ENCODE peak calls at places on chromosomes 5 and 9, in four cellular contexts. One of them, this sample, is unnamed. For H3K4me1, the result is how much of the 10 kb centered on the place peaks cover.

GRCh38 chr9:88530051-88530450 is 4.9 kb upstream of the NXNL2 start:
- DNase-seq in body of pancreas: no peak
- DNase-seq in pancreas: no peak
- DNase-seq in Caco-2: no peak
- DNase-seq in this sample: no peak

GRCh38 chr9:128382261-128382660 is 11.1 kb downstream of the URM1 start:
- DNase-seq in body of pancreas: no peak
- DNase-seq in Caco-2: no peak
- DNase-seq in pancreas: no peak
- DNase-seq in this sample: no peak

GRCh38 chr5:102753889-102754498 is 1.1 kb upstream of the PAM start:
- DNase-seq in pancreas: no peak
- DNase-seq in Caco-2: no peak
- DNase-seq in body of pancreas: no peak
- DNase-seq in this sample: no peak

GRCh38 chr9:136303825-136304416 is at the start of gene CCDC187:
- DNase-seq in body of pancreas: no peak
- DNase-seq in pancreas: no peak
- DNase-seq in Caco-2: no peak
- DNase-seq in this sample: no peak

GRCh38 chr5:129384736-129385135 is 75.4 kb upstream of the ADAMTS19 start:
- DNase-seq in pancreas: no peak
- DNase-seq in Caco-2: no peak
- DNase-seq in body of pancreas: no peak
- DNase-seq in this sample: no peak

GRCh38 chr5:128092144-128092543 is 8.6 kb downstream of the SLC12A2 start:
- DNase-seq in pancreas: no peak
- DNase-seq in Caco-2: no peak
- DNase-seq in body of pancreas: no peak
- DNase-seq in this sample: no peak

GRCh38 chr9:80030801-80031200 is 459.0 kb downstream of the TLE4 start:
- DNase-seq in Caco-2: no peak
- DNase-seq in pancreas: no peak
- DNase-seq in body of pancreas: no peak
- DNase-seq in this sample: no peak

GRCh38 chr5:110865400-110866094 is 126.7 kb downstream of the SLC25A46 start:
- DNase-seq in body of pancreas: peak
- DNase-seq in Caco-2: peak
- DNase-seq in pancreas: no peak
- DNase-seq in this sample: no peak

GRCh38 chr9:80285325-80285724 is 713.6 kb downstream of the TLE4 start:
- DNase-seq in Caco-2: no peak
- DNase-seq in pancreas: no peak
- DNase-seq in body of pancreas: no peak
- DNase-seq in this sample: no peak

GRCh38 chr5:66987949-66988838 is 208.4 kb downstream of the CD180 start:
- DNase-seq in body of pancreas: no peak
- DNase-seq in pancreas: no peak
- DNase-seq in Caco-2: no peak
- DNase-seq in this sample: no peak

GRCh38 chr9:135590486-135591079 is 29.0 kb downstream of the PAEP start:
- DNase-seq in pancreas: no peak
- DNase-seq in body of pancreas: no peak
- DNase-seq in Caco-2: no peak
- DNase-seq in this sample: no peak

GRCh38 chr5:80973027-80973426 is 12.9 kb downstream of the RASGRF2 start:
- DNase-seq in Caco-2: no peak
- DNase-seq in body of pancreas: no peak
- DNase-seq in pancreas: no peak
- DNase-seq in this sample: no peak

GRCh38 chr5:59445741-59446140 is 447.8 kb downstream of the PDE4D start:
- DNase-seq in body of pancreas: no peak
- DNase-seq in pancreas: no peak
- DNase-seq in Caco-2: no peak
- DNase-seq in this sample: no peak

GRCh38 chr9:114205171-114206015 is 50.1 kb downstream of the COL27A1 start:
- DNase-seq in body of pancreas: no peak
- DNase-seq in pancreas: no peak
- DNase-seq in Caco-2: no peak
- DNase-seq in this sample: no peak

GRCh38 chr5:98605010-98605425 is 168.4 kb upstream of the RGMB start:
- DNase-seq in pancreas: no peak
- DNase-seq in Caco-2: no peak
- DNase-seq in body of pancreas: no peak
- DNase-seq in this sample: no peak

GRCh38 chr9:33318781-33319180 is 28.5 kb downstream of the NFX1 start:
- DNase-seq in body of pancreas: no peak
- DNase-seq in Caco-2: no peak
- DNase-seq in pancreas: no peak
- DNase-seq in this sample: no peak

GRCh38 chr9:70093944-70094343 is 50.3 kb downstream of the MAMDC2 start:
- DNase-seq in Caco-2: no peak
- DNase-seq in body of pancreas: no peak
- DNase-seq in pancreas: no peak
- DNase-seq in this sample: no peak

GRCh38 chr5:148697177-148697820 is 43.0 kb upstream of the HTR4 start:
- DNase-seq in Caco-2: no peak
- DNase-seq in body of pancreas: no peak
- DNase-seq in pancreas: no peak
- DNase-seq in this sample: no peak

GRCh38 chr9:121445986-121446385 is 53.7 kb downstream of the GGTA1 start:
- DNase-seq in body of pancreas: no peak
- DNase-seq in pancreas: no peak
- DNase-seq in Caco-2: no peak
- DNase-seq in this sample: no peak

GRCh38 chr9:106862946-106863740 is at the start of gene ZNF462:
- DNase-seq in body of pancreas: peak
- DNase-seq in pancreas: peak
- DNase-seq in Caco-2: peak
- DNase-seq in this sample: no peak

GRCh38 chr5:51378778-51379652 is 4.2 kb upstream of the ISL1 start:
- DNase-seq in Caco-2: no peak
- DNase-seq in body of pancreas: peak
- DNase-seq in pancreas: no peak
- DNase-seq in this sample: no peak

GRCh38 chr5:177537389-177538361 is 16.7 kb downstream of the FAM193B start:
- DNase-seq in body of pancreas: peak
- DNase-seq in Caco-2: peak
- DNase-seq in pancreas: peak
- DNase-seq in this sample: no peak

DNA sequence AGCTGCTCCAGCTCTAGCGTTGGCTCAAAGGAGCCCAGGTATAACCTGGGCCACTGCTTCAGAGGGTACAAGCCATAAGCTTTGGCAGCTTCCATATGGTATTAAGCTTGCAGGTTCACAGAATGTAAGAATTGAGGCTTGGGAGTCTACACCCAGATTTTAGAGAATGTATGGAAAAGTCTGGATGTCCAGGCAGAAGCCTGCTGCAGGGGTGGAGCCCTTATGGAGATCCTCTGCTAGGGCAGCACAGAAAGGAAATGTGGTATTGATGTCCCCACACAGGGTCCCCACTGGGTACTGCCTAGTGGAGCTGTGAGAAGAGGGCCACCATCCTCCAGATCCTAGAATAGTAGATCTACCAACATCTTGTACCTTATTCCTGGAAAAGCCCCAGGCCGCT is 626.9 kb downstream of the MAT2B start:
- DNase-seq in body of pancreas: no peak
- DNase-seq in pancreas: no peak
- DNase-seq in Caco-2: no peak
- DNase-seq in this sample: no peak
- H3K4me1 ChIP-seq in body of pancreas: under half
- H3K4me1 ChIP-seq in pancreas: under half
- H3K4me1 ChIP-seq in Caco-2: under half
- H3K4me1 ChIP-seq in this sample: under half

DNA sequence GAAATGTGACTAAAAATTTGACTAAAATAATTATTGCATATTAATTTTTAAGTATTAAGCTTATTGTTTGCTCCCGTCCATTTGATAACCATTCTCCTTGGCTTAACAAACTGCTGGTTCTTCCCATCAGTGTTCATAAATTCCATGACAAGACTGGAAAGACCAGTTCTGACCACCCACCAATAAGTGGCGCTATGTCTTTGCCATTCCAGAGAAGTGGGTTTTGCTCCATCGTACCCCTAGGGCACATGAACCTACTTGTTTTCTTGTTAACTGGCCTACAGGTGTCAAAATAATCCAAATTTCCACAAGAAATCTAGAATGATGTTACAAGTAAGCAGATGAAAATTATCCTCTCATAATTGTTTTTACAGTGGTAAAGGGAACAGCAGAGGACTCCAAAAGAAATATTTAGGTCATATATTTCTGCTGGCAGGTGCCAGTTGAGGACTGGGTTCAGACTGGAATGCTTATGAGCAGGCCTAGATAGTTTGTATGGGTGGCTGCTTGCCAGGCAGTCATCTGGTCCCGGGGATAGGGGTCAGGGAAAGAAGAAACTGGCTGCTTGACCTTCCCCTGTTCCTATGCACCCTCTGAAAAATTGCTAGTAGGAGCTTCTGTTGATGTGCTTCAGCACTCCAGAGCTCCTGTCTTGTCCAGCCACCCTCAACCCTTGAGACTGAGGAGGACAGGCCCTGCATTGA is 283.1 kb upstream of the ADAMTSL1 start:
- DNase-seq in body of pancreas: peak
- DNase-seq in Caco-2: no peak
- DNase-seq in pancreas: no peak
- DNase-seq in this sample: no peak
- TF ChIP-seq CTCF in body of pancreas: peak
- TF ChIP-seq CTCF in Caco-2: no peak
- TF ChIP-seq CTCF in pancreas: no peak
- TF ChIP-seq CTCF in this sample: no peak

DNA sequence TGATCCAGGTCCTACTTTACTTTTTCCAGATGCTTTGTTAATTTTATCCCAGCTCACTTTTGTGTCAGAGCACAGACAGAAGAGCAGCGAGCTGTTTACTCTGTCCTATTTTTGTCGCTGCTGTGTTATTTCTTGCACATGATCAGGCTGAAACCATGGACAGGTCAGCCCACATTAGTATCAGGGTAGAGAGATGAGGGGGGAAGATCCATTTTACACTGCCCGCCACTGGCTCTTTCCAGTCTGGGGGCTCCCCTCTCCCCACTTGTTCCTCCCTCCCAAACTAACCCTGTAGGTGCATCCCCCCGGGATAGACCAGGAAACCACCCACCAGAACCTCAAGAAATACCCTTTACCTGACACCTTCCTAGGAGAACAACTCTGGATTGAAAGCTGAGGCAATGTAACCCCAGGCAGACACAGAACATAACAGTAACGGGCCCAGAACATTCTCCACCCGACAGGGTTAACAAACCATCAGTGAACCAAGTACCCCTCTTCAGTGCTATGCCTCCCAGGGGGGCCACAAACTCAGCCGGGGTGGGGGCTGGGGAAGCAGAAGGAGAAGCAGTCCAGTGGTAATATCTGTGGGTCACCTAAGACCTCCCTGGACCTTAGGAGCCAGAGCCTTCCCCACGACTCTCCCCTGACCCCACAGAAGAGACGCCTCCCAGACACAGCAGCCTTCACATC is 10.3 kb downstream of the VDAC1 start:
- DNase-seq in pancreas: no peak
- DNase-seq in body of pancreas: no peak
- DNase-seq in Caco-2: no peak
- DNase-seq in this sample: no peak
- H3K4me1 ChIP-seq in pancreas: under half
- H3K4me1 ChIP-seq in body of pancreas: half or more
- H3K4me1 ChIP-seq in Caco-2: under half
- H3K4me1 ChIP-seq in this sample: half or more

DNA sequence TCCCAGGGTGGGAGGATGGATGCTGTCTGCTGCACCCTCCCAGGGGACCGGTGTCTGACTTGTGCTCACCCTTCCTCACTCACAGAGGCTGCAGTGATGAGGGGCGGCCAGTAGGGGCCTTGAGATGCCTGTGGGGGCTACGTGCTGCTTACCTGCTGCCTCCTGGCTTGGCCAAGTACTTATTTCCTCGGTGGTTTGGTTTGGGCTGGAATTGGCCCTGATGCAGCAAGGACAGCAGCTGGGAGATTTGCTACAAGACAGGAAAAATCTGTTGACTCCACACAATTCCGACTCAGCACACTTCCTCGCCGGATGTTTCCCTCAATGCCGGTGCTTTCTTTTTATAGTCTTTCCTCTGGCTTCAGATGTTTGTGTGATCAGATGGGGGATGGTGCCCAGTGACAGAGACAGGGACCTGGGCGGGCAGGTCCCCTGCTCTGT is 6.6 kb downstream of the PCDH12 start:
- DNase-seq in pancreas: no peak
- DNase-seq in body of pancreas: no peak
- DNase-seq in Caco-2: peak
- DNase-seq in this sample: no peak
- TF ChIP-seq CTCF in pancreas: no peak
- TF ChIP-seq CTCF in body of pancreas: no peak
- TF ChIP-seq CTCF in Caco-2: peak
- TF ChIP-seq CTCF in this sample: no peak

GRCh38 chr5:143064661-143065060 is 294.5 kb downstream of the ARHGAP26 start:
- DNase-seq in pancreas: no peak
- DNase-seq in body of pancreas: no peak
- DNase-seq in Caco-2: no peak
- DNase-seq in this sample: no peak

GRCh38 chr5:143066556-143067281 is 296.5 kb downstream of the ARHGAP26 start:
- DNase-seq in Caco-2: no peak
- DNase-seq in body of pancreas: peak
- DNase-seq in pancreas: no peak
- DNase-seq in this sample: no peak

GRCh38 chr5:143065996-143066522 is 295.9 kb downstream of the ARHGAP26 start:
- DNase-seq in body of pancreas: no peak
- DNase-seq in pancreas: no peak
- DNase-seq in Caco-2: no peak
- DNase-seq in this sample: no peak

GRCh38 chr5:143064207-143064606 is 294.0 kb downstream of the ARHGAP26 start:
- DNase-seq in Caco-2: no peak
- DNase-seq in pancreas: no peak
- DNase-seq in body of pancreas: no peak
- DNase-seq in this sample: no peak

GRCh38 chr5:143065185-143065584 is 295.0 kb downstream of the ARHGAP26 start:
- DNase-seq in Caco-2: no peak
- DNase-seq in pancreas: no peak
- DNase-seq in body of pancreas: peak
- DNase-seq in this sample: no peak
- H3K4me1 ChIP-seq in Caco-2: under half
- H3K4me1 ChIP-seq in pancreas: under half
- H3K4me1 ChIP-seq in body of pancreas: under half
- H3K4me1 ChIP-seq in this sample: half or more

GRCh38 chr5:112930082-112930344 is 8.0 kb upstream of the REEP5 start:
- DNase-seq in pancreas: no peak
- DNase-seq in Caco-2: no peak
- DNase-seq in body of pancreas: no peak
- DNase-seq in this sample: no peak
- TF ChIP-seq CTCF in pancreas: no peak
- TF ChIP-seq CTCF in Caco-2: no peak
- TF ChIP-seq CTCF in body of pancreas: no peak
- TF ChIP-seq CTCF in this sample: no peak

DNA sequence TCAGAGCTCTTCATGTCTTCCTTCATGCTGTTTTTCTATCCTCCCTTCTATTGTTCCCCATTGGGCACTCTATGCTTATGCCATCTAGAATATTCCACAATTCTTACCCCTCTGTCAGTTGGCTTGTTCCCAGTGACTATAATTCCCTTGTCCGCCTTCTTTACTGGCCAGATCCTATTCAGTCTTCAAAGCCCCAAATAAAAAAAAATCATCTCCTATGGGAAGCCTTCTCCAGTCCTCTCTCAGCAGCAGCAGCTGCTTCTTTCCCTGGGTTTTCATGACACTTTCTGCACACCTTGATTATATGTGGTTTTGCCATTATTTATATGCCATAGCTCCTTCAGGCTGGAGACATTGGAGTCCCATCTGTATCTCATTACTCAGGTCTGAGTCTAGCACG is 54.6 kb upstream of the TNFAIP8 start:
- DNase-seq in Caco-2: no peak
- DNase-seq in pancreas: no peak
- DNase-seq in body of pancreas: no peak
- DNase-seq in this sample: no peak
- H3K4me1 ChIP-seq in Caco-2: under half
- H3K4me1 ChIP-seq in pancreas: under half
- H3K4me1 ChIP-seq in body of pancreas: under half
- H3K4me1 ChIP-seq in this sample: under half